ENCODE peak calls at places on chromosomes 16 and 17, in five cellular contexts. M, H, O, E and D are unnamed samples.

GRCh38 chr16:30095166-30096078 is 591 bp downstream of the YPEL3 start:
- DNase-seq in M (no peak), H (no peak), O (no peak), E (no peak), D (peak; percentile 57)

GRCh38 chr17:60354223-60354622 is 37.7 kb downstream of the USP32 start:
- DNase-seq in M (peak; percentile 27), H (peak; percentile 38), O (no peak), E (no peak), D (no peak)

GRCh38 chr17:8799001-8799850 is at the start of gene MFSD6L:
- DNase-seq in M (no peak), H (no peak), O (no peak), E (no peak), D (peak; percentile 91)

GRCh38 chr16:51035110-51035498 is 116.0 kb downstream of the SALL1 start:
- DNase-seq in M (no peak), H (no peak), O (no peak), E (no peak), D (peak; percentile 10)

GRCh38 chr17:66777689-66778225 is 57.2 kb upstream of the CACNG5 start:
- DNase-seq in M (no peak), H (no peak), O (no peak), E (no peak), D (peak; percentile 93)

GRCh38 chr16:78285437-78285917 is 186.0 kb downstream of the WWOX start:
- DNase-seq in M (no peak), H (no peak), O (no peak), E (no peak), D (no peak)

GRCh38 chr16:17360810-17361209 is 110.0 kb downstream of the XYLT1 start:
- DNase-seq in M (no peak), H (no peak), O (no peak), E (no peak), D (no peak)

GRCh38 chr17:55098765-55099164 is 130.2 kb downstream of the STXBP4 start:
- DNase-seq in M (no peak), H (no peak), O (no peak), E (no peak), D (no peak)

GRCh38 chr16:89330177-89330856 is 112.8 kb downstream of the ZNF778 start:
- DNase-seq in M (peak; percentile 89), H (peak; percentile 84), O (peak; percentile 48), E (no peak), D (peak; percentile 60)

GRCh38 chr16:4048481-4048880 is 67.8 kb downstream of the ADCY9 start:
- DNase-seq in M (no peak), H (no peak), O (no peak), E (no peak), D (no peak)

GRCh38 chr16:50121721-50122445 is 31.2 kb upstream of the TENT4B start:
- DNase-seq in M (no peak), H (no peak), O (no peak), E (peak; percentile 72), D (peak; percentile 41)

GRCh38 chr16:74800216-74800871 is 25.7 kb upstream of the FA2H start:
- DNase-seq in M (no peak), H (no peak), O (no peak), E (no peak), D (no peak)

GRCh38 chr16:88888778-88889387 is 22.4 kb upstream of the PABPN1L start:
- DNase-seq in M (no peak), H (no peak), O (peak; percentile 46), E (no peak), D (no peak)

GRCh38 chr17:6823011-6823442 is 8.5 kb downstream of the TEKT1 start:
- DNase-seq in M (peak; percentile 48), H (no peak), O (no peak), E (no peak), D (no peak)

GRCh38 chr17:10067446-10068143 is 130.8 kb downstream of the GAS7 start:
- DNase-seq in M (no peak), H (no peak), O (no peak), E (no peak), D (no peak)

GRCh38 chr17:32127156-32127897 is 15.0 kb upstream of the RHOT1 start:
- DNase-seq in M (peak; percentile 75), H (no peak), O (peak; percentile 74), E (peak; percentile 69), D (peak; percentile 71)

GRCh38 chr17:9801505-9801904 is 10.1 kb upstream of the DHRS7C start:
- DNase-seq in M (no peak), H (no peak), O (no peak), E (no peak), D (no peak)

GRCh38 chr17:57574040-57574513 is 171.0 kb downstream of the CCDC182 start:
- DNase-seq in M (no peak), H (no peak), O (no peak), E (no peak), D (no peak)

GRCh38 chr16:27436065-27436464 is 34.1 kb downstream of the IL21R start:
- DNase-seq in M (no peak), H (no peak), O (no peak), E (no peak), D (no peak)

GRCh38 chr16:74774223-74775139 is at the start of gene FA2H:
- DNase-seq in M (peak; percentile 71), H (peak; percentile 86), O (peak; percentile 94), E (no peak), D (peak; percentile 92)

GRCh38 chr16:79839851-79840321 is 239.3 kb upstream of the MAF start:
- DNase-seq in M (no peak), H (no peak), O (no peak), E (no peak), D (no peak)

GRCh38 chr17:10197362-10197720 is 1.1 kb downstream of the GAS7 start:
- DNase-seq in M (no peak), H (no peak), O (no peak), E (no peak), D (no peak)

GRCh38 chr17:19996502-19996901 is 12.7 kb upstream of the SPECC1 start:
- DNase-seq in M (no peak), H (no peak), O (no peak), E (no peak), D (peak; percentile 43)
- TF ChIP-seq JUNB in M (no peak), H (no peak), O (no peak), E (no peak), D (no peak)

GRCh38 chr17:2237960-2238359 is 65.6 kb downstream of the SMG6 start:
- DNase-seq in M (no peak), H (no peak), O (no peak), E (no peak), D (no peak)
- H3K4me3 ChIP-seq in M (no peak overlapping the region), H (no peak overlapping the region), O (no peak overlapping the region), E (peak overlapping the region; percentile 45), D (no peak overlapping the region)

DNA sequence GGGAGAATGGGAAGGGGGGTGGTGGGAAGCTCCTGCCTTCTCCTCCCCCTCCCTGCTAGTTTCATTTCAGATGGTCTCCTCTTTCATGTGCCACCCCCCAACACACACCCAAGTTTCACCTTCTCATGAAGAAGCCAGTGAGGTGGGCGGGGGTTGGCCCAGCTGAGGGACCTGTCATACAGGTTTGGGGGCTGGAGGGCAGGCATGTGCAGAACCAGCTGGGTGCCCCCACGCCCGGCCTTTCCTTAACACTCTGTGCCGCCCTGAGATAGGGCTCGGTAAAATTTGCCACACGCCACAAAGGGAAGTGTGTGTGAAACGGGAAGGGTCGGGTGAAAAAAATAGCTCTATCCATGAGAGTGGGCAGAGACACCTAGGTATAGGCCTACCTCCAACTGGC is 57.4 kb downstream of the PIPOX start:
- DNase-seq in M (no peak), H (no peak), O (no peak), E (no peak), D (no peak)
- TF ChIP-seq JUNB in M (no peak), H (no peak), O (no peak), E (no peak), D (no peak)

GRCh38 chr17:50533720-50534148 is 1.2 kb downstream of the EPN3 start:
- DNase-seq in M (no peak), H (no peak), O (no peak), E (no peak), D (peak; percentile 53)
- H3K4me3 ChIP-seq in M (peak overlapping the region; percentile 15), H (no peak overlapping the region), O (no peak overlapping the region), E (no peak overlapping the region), D (peak overlapping the region; percentile 86)